ENCODE peak calls at places on chromosomes 3 and 15, in ten cellular contexts. N is iPS-NIHi11; B is naive thymus-derived CD8-positive, alpha-beta T cell; K is KBM-7; V is HepG2; I is cardiac muscle cell; X is endothelial cell; S is stimulated activated CD4-positive, alpha-beta T cell treated with anti-CD3 and anti-CD28 coated beads, TNF-alpha, amount 100 ng/mL, for 1 hour; Z is amniotic epithelial cell; G is heart left ventricle. A is an unnamed sample.

GRCh38 chr3:146468234-146468931 is 978 bp downstream of the PLSCR2 start:
- DNase-seq in N (no peak), B (no peak), K (no peak), V (no peak), I (peak), X (no peak), S (no peak), Z (peak), G (no peak), A (peak)

GRCh38 chr3:105145516-105145915 is 221.2 kb upstream of the ALCAM start:
- DNase-seq in N (no peak), B (no peak), K (no peak), V (no peak), I (no peak), X (no peak), S (no peak), Z (no peak), G (no peak), A (no peak)

GRCh38 chr3:116388867-116389385 is 56.4 kb downstream of the LSAMP start:
- DNase-seq in N (no peak), B (no peak), K (no peak), V (no peak), I (no peak), X (no peak), S (no peak), Z (no peak), G (no peak), A (no peak)

GRCh38 chr3:139642981-139643380 is 34.8 kb downstream of the NMNAT3 start:
- DNase-seq in N (no peak), B (no peak), K (no peak), V (no peak), I (no peak), X (no peak), S (no peak), Z (no peak), G (no peak), A (no peak)

GRCh38 chr15:72511536-72511935 is 37.4 kb downstream of the ARIH1 start:
- DNase-seq in N (no peak), B (no peak), K (no peak), V (no peak), I (no peak), X (no peak), S (no peak), Z (no peak), G (no peak), A (no peak)

GRCh38 chr3:168071535-168071934 is 24.2 kb downstream of the GOLIM4 start:
- DNase-seq in N (no peak), B (no peak), K (no peak), V (no peak), I (peak), X (no peak), S (no peak), Z (peak), G (no peak), A (no peak)

GRCh38 chr3:134600685-134601502 is 49.9 kb downstream of the KY start:
- DNase-seq in N (peak), B (peak), K (peak), V (peak), I (peak), X (peak), S (peak), Z (peak), G (peak), A (peak)

GRCh38 chr3:192207239-192207638 is 520.1 kb downstream of the FGF12 start:
- DNase-seq in N (no peak), B (no peak), K (no peak), V (no peak), I (no peak), X (no peak), S (no peak), Z (no peak), G (no peak), A (no peak)

GRCh38 chr15:33152502-33153109 is 41.9 kb downstream of the FMN1 start:
- DNase-seq in N (no peak), B (no peak), K (peak), V (no peak), I (peak), X (no peak), S (no peak), Z (peak), G (no peak), A (peak)

GRCh38 chr15:80588801-80589200 is 106.3 kb upstream of the ABHD17C start:
- DNase-seq in N (no peak), B (no peak), K (no peak), V (peak), I (peak), X (no peak), S (no peak), Z (peak), G (no peak), A (no peak)

GRCh38 chr15:31364301-31365031 is 37.8 kb downstream of the KLF13 start:
- DNase-seq in N (no peak), B (no peak), K (peak), V (no peak), I (no peak), X (no peak), S (no peak), Z (no peak), G (no peak), A (no peak)

GRCh38 chr3:55540579-55540978 is 53.5 kb upstream of the WNT5A start:
- DNase-seq in N (peak), B (no peak), K (no peak), V (no peak), I (no peak), X (no peak), S (no peak), Z (no peak), G (no peak), A (no peak)

GRCh38 chr3:48502121-48502520 is 1.9 kb downstream of the SHISA5 start:
- DNase-seq in N (peak), B (no peak), K (no peak), V (no peak), I (no peak), X (no peak), S (no peak), Z (no peak), G (no peak), A (no peak)

GRCh38 chr3:150588027-150588830 is 14.9 kb upstream of the SELENOT start:
- DNase-seq in N (peak), B (no peak), K (no peak), V (no peak), I (no peak), X (no peak), S (no peak), Z (no peak), G (peak), A (no peak)

A was measured in globus pallidus.